ENCODE peak calls at places on chromosomes 4 and X, in nine cellular contexts. W is choroid plexus epithelial cell, M is A549, U is astrocyte, L is IMR-90, O is mucosa of descending colon, D is tibial nerve, C is osteoblast, F is brain microvascular endothelial cell. Y is an unnamed sample.

GRCh38 chr4:160296476-160296875 is 1193.6 kb downstream of the RAPGEF2 start:
- DNase-seq in C (no peak), M (no peak), W (no peak), L (no peak), D (no peak), F (no peak), U (no peak), O (no peak), Y (no peak)

GRCh38 chrX:10903518-10903917 is 207.6 kb upstream of the HCCS start:
- DNase-seq in O (no peak), L (no peak), M (no peak), W (no peak), U (no peak), D (no peak), F (no peak), C (no peak), Y (no peak)

GRCh38 chrX:53795583-53795982 is 109.1 kb upstream of the HUWE1 start:
- DNase-seq in W (peak), C (no peak), D (no peak), M (no peak), F (peak), U (no peak), L (peak), O (no peak), Y (no peak)

GRCh38 chrX:68842781-68843581 is 14.2 kb downstream of the EFNB1 start:
- DNase-seq in U (peak), F (no peak), L (peak), C (peak), W (peak), O (peak), D (no peak), M (no peak), Y (no peak)

GRCh38 chr4:173415092-173415491 is 16.2 kb upstream of the SCRG1 start:
- DNase-seq in F (no peak), C (no peak), W (peak), U (no peak), O (no peak), L (no peak), M (no peak), D (no peak), Y (no peak)

GRCh38 chr4:46986922-46987638 is 6.3 kb downstream of the GABRA4 start:
- DNase-seq in F (no peak), L (no peak), D (no peak), O (no peak), M (no peak), W (no peak), C (peak), U (no peak), Y (no peak)

GRCh38 chrX:40945366-40945713 is 139.9 kb upstream of the USP9X start:
- DNase-seq in W (peak), F (peak), C (peak), L (peak), O (no peak), D (peak), U (peak), M (peak), Y (peak)

GRCh38 chrX:150155396-150156048 is 207.6 kb upstream of the MAMLD1 start:
- DNase-seq in O (peak), L (peak), M (peak), U (peak), C (no peak), F (peak), W (peak), D (no peak), Y (no peak)

GRCh38 chr4:3073158-3074077 is 920 bp downstream of the HTT-AS start:
- DNase-seq in O (no peak), D (no peak), C (peak), W (no peak), F (no peak), M (no peak), U (no peak), L (no peak), Y (no peak)
- TF ChIP-seq CTCF in O (no peak), D (no peak), C (no peak), W (no peak), F (peak), M (no peak), U (no peak), L (no peak), Y (no peak)

GRCh38 chr4:164949448-164950118 is 27.9 kb downstream of the TRIM61 start:
- DNase-seq in F (no peak), C (no peak), O (no peak), L (no peak), U (no peak), D (no peak), W (no peak), M (no peak), Y (no peak)
- TF ChIP-seq CTCF in F (peak), C (peak), O (no peak), L (no peak), U (no peak), D (no peak), W (peak), M (no peak), Y (peak)

GRCh38 chrX:133786382-133786781 is 199.0 kb downstream of the GPC3 start:
- DNase-seq in F (no peak), W (no peak), C (no peak), O (no peak), U (no peak), D (no peak), M (no peak), L (no peak), Y (no peak)
- TF ChIP-seq CTCF in F (no peak), W (no peak), C (no peak), O (no peak), U (no peak), D (no peak), M (no peak), L (no peak), Y (no peak)

DNA sequence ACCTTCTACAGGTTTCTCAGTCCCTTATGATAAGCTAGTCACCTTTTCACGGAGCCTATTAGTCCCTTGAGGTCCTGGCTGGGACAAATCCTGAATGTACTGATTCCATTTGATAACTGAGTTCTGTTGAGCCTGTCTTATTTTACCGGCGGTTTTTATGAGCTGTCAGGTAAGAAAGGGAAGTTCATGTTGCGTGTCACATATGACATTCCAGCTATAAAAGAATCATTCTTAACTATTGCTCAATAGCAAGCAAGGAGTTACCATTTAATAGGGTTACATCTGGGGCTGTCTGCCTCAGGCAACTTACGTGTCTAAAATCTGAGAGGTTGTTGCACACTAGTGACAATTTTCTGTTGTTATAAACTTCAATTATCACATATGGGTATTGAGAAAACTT is 394.6 kb downstream of the TECRL start:
- DNase-seq in F (no peak), M (no peak), O (no peak), W (no peak), U (no peak), D (no peak), L (no peak), C (no peak), Y (no peak)
- TF ChIP-seq CTCF in F (no peak), M (no peak), O (no peak), W (no peak), U (no peak), D (no peak), L (no peak), C (no peak), Y (no peak)

GRCh38 chrX:25020391-25021131 is 4.8 kb upstream of the ARX start:
- DNase-seq in L (no peak), W (no peak), M (peak), C (no peak), D (no peak), F (no peak), U (no peak), O (no peak), Y (peak)
- TF ChIP-seq CTCF in L (peak), W (peak), M (peak), C (peak), D (no peak), F (peak), U (peak), O (peak), Y (peak)

GRCh38 chr4:60759518-60760245 is 440.4 kb upstream of the ADGRL3 start:
- DNase-seq in D (no peak), W (no peak), U (no peak), C (no peak), F (no peak), O (no peak), L (no peak), M (no peak), Y (no peak)
- TF ChIP-seq CTCF in D (no peak), W (no peak), U (no peak), C (peak), F (no peak), O (no peak), L (no peak), M (no peak), Y (no peak)

GRCh38 chr4:137610960-137611359 is 78.7 kb upstream of the PCDH18 start:
- DNase-seq in U (no peak), L (peak), W (peak), M (no peak), C (peak), O (no peak), F (peak), D (no peak), Y (no peak)
- TF ChIP-seq CTCF in U (peak), L (peak), W (peak), M (no peak), C (peak), O (no peak), F (peak), D (no peak), Y (no peak)

DNA sequence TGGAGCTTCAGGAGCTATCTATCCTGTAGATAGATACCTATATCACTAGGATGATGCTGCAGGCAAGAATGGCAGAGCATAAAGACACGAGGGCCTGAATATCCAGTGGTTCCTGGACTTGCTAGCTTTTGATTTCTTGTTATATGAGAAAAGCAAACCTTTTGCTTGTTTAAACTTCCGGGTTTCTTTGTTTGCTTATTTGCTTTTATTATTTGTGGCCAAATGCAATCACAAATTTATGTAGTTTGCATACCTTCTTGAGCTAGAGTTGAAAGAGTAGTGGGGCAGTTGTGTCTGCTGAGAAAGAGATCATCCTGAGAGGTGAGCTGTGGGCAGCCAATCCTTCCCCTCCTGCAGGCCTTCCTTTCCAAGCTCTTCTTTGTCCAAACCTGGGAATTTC is 245.7 kb downstream of the AR start:
- DNase-seq in U (no peak), O (no peak), C (no peak), D (no peak), M (no peak), F (no peak), L (no peak), W (no peak), Y (no peak)
- TF ChIP-seq CTCF in U (no peak), O (no peak), C (no peak), D (no peak), M (no peak), F (no peak), L (no peak), W (no peak), Y (no peak)

GRCh38 chrX:17355976-17356375 is 19.0 kb upstream of the NHS start:
- DNase-seq in L (no peak), D (no peak), U (no peak), W (no peak), O (no peak), F (no peak), C (no peak), M (no peak), Y (no peak)

GRCh38 chrX:17359500-17359899 is 15.5 kb upstream of the NHS start:
- DNase-seq in M (no peak), D (no peak), F (no peak), W (peak), O (no peak), C (no peak), U (peak), L (no peak), Y (no peak)

GRCh38 chrX:17361620-17362019 is 13.4 kb upstream of the NHS start:
- DNase-seq in O (peak), U (no peak), F (no peak), L (no peak), M (peak), C (no peak), D (no peak), W (peak), Y (no peak)
- TF ChIP-seq CTCF in O (no peak), U (peak), F (peak), L (peak), M (no peak), C (peak), D (no peak), W (peak), Y (no peak)

DNA sequence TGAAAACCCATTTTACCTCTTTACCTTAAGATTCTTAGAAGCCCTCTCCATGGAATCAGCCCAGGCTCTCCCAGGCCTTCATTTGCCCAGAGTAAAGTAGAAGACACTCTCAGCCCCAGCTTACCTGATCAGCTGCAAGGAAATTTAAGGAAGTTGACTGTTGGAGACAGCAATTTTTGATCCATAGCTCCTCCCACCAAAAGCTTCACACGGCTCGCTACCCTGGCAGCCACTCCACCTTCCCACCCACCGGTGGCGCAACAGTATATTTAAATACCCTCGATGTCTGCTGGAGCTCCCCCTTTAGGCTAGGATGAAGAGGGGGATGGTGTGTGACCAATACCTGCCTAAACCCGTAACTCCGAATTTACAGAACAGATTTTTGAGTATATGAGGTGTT is 75.4 kb downstream of the MBNL3 start:
- DNase-seq in L (no peak), O (no peak), W (no peak), D (no peak), F (no peak), U (no peak), M (no peak), C (no peak), Y (no peak)
- TF ChIP-seq CTCF in L (no peak), O (no peak), W (no peak), D (no peak), F (no peak), U (no peak), M (no peak), C (no peak), Y (no peak)